ENCODE peak calls at places on chromosomes 5 and 9, in ten cellular contexts. B is body of pancreas; O is small intestine; L is CD4-positive, alpha-beta T cell; Z is esophagus muscularis mucosa; K is RWPE2; P is pancreas; V is mesenchymal stem cell; D is H9; S is CD8-positive, alpha-beta T cell. Q is an unnamed sample.

GRCh38 chr5:117955831-117956230 is 1032.5 kb downstream of the DTWD2 start:
- DNase-seq in B (no peak), O (no peak), L (no peak), Z (no peak), K (no peak), P (no peak), V (no peak), D (no peak), S (no peak), Q (no peak)

GRCh38 chr5:110038297-110038997 is 348.7 kb downstream of the MAN2A1 start:
- DNase-seq in B (no peak), O (no peak), L (no peak), Z (no peak), K (no peak), P (no peak), V (no peak), D (no peak), S (no peak), Q (no peak)

GRCh38 chr5:170397059-170397458 is 7.9 kb upstream of the KCNMB1 start:
- DNase-seq in B (no peak), O (no peak), L (no peak), Z (no peak), K (no peak), P (no peak), V (no peak), D (peak), S (no peak), Q (no peak)

GRCh38 chr9:19085295-19085694 is 17.4 kb downstream of the HAUS6 start:
- DNase-seq in B (no peak), O (peak), L (no peak), Z (no peak), K (no peak), P (no peak), V (peak), D (no peak), S (no peak), Q (no peak)

GRCh38 chr9:34606908-34607307 is 5.0 kb downstream of the RPP25L start:
- DNase-seq in B (no peak), O (peak), L (no peak), Z (no peak), K (no peak), P (no peak), V (no peak), D (no peak), S (no peak), Q (no peak)

GRCh38 chr9:107251756-107252322 is 31.2 kb upstream of the RAD23B start:
- DNase-seq in B (peak), O (peak), L (no peak), Z (no peak), K (no peak), P (peak), V (peak), D (no peak), S (no peak), Q (no peak)

GRCh38 chr5:75670571-75670970 is 46.7 kb downstream of the POC5 start:
- DNase-seq in B (no peak), O (no peak), L (no peak), Z (no peak), K (no peak), P (no peak), V (no peak), D (no peak), S (no peak), Q (no peak)

GRCh38 chr9:70484232-70485130 is 70.0 kb upstream of the KLF9 start:
- DNase-seq in B (peak), O (peak), L (no peak), Z (no peak), K (no peak), P (peak), V (peak), D (peak), S (no peak), Q (no peak)

GRCh38 chr5:125349432-125349831 is 603.0 kb upstream of the ZNF608 start:
- DNase-seq in B (no peak), O (no peak), L (no peak), Z (no peak), K (no peak), P (no peak), V (peak), D (no peak), S (no peak), Q (no peak)

GRCh38 chr9:8315211-8315610 is 515.6 kb upstream of the DMAC1 start:
- DNase-seq in B (no peak), O (no peak), L (no peak), Z (no peak), K (no peak), P (no peak), V (no peak), D (no peak), S (no peak), Q (no peak)

GRCh38 chr5:148125641-148126040 is 42.7 kb upstream of the SPINK14 start:
- DNase-seq in B (no peak), O (no peak), L (no peak), Z (no peak), K (no peak), P (no peak), V (peak), D (no peak), S (no peak), Q (no peak)

GRCh38 chr5:38373733-38374132 is 115.4 kb downstream of the EGFLAM start:
- DNase-seq in B (no peak), O (no peak), L (no peak), Z (no peak), K (no peak), P (no peak), V (no peak), D (no peak), S (no peak), Q (no peak)

GRCh38 chr5:177458912-177459350 is 12.3 kb downstream of the PRR7 start:
- DNase-seq in B (no peak), O (no peak), L (no peak), Z (no peak), K (no peak), P (no peak), V (peak), D (no peak), S (no peak), Q (no peak)

GRCh38 chr9:119963258-119963797 is 594.1 kb upstream of the BRINP1 start:
- DNase-seq in B (peak), O (no peak), L (no peak), Z (no peak), K (no peak), P (peak), V (peak), D (peak), S (no peak), Q (peak)

GRCh38 chr9:119955276-119955675 is 586.0 kb upstream of the BRINP1 start:
- DNase-seq in B (no peak), O (no peak), L (no peak), Z (no peak), K (no peak), P (no peak), V (no peak), D (no peak), S (no peak), Q (no peak)

GRCh38 chr9:119963798-119964372 is 594.6 kb upstream of the BRINP1 start:
- DNase-seq in B (peak), O (no peak), L (no peak), Z (no peak), K (no peak), P (peak), V (peak), D (peak), S (no peak), Q (peak)

GRCh38 chr9:119961774-119962408 is 592.7 kb upstream of the BRINP1 start:
- DNase-seq in B (peak), O (peak), L (no peak), Z (no peak), K (no peak), P (peak), V (peak), D (peak), S (no peak), Q (no peak)

DNA sequence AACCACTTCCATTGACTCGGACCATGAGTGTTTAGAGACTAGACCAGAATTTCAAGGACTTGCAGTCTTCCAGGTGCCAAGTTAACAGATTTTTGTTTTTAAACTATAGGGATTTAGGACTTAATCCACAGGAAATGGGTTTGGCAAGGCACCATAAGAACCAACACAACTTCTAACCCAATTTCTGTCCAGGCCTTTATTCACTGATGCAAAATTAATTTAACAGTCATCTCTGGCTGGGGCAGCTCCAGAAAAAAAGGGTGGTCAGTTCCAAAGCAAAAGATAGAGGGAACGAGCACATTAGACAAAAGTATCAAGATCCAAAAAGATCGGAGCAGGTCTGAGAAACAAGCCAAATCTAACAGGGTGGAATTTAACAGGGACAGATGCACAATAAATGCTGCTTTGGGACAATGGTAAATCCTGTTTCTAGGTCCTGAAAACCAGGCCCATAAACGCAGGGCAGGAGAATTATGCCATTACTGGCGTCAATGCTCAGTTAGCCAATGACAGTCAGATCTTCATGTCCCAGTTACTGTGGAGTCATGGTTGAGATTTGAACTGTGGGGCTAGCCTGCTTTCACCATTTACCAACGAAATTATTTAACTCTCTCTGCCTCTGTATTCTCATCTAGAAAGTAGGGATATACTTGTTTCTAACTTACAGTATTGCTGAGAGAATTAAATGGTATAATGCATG is 590.8 kb upstream of the BRINP1 start:
- DNase-seq in B (no peak), O (no peak), L (no peak), Z (no peak), K (no peak), P (no peak), V (no peak), D (no peak), S (no peak), Q (no peak)
- H3K27ac ChIP-seq in B (no peak), O (no peak), L (no peak), Z (no peak), K (no peak), P (no peak), V (no peak), D (no peak), S (no peak), Q (no peak)

GRCh38 chr5:56711191-56711590 is 104.2 kb upstream of the MAP3K1 start:
- DNase-seq in B (no peak), O (no peak), L (no peak), Z (no peak), K (no peak), P (no peak), V (peak), D (no peak), S (no peak), Q (no peak)
- H3K27ac ChIP-seq in B (no peak), O (no peak), L (no peak), Z (no peak), K (no peak), P (no peak), V (no peak), D (no peak), S (no peak), Q (no peak)

GRCh38 chr9:696332-697090 is 145.0 kb upstream of the DMRT1 start:
- DNase-seq in B (peak), O (no peak), L (no peak), Z (no peak), K (no peak), P (no peak), V (peak), D (no peak), S (no peak), Q (no peak)

GRCh38 chr9:694499-695154 is 146.9 kb upstream of the DMRT1 start:
- DNase-seq in B (no peak), O (no peak), L (no peak), Z (no peak), K (peak), P (no peak), V (peak), D (no peak), S (no peak), Q (no peak)

GRCh38 chr9:692636-693459 is 148.6 kb upstream of the DMRT1 start:
- DNase-seq in B (no peak), O (peak), L (no peak), Z (peak), K (no peak), P (no peak), V (no peak), D (no peak), S (no peak), Q (no peak)

GRCh38 chr9:693460-694390 is 147.8 kb upstream of the DMRT1 start:
- DNase-seq in B (peak), O (peak), L (no peak), Z (no peak), K (no peak), P (no peak), V (peak), D (no peak), S (no peak), Q (no peak)

DNA sequence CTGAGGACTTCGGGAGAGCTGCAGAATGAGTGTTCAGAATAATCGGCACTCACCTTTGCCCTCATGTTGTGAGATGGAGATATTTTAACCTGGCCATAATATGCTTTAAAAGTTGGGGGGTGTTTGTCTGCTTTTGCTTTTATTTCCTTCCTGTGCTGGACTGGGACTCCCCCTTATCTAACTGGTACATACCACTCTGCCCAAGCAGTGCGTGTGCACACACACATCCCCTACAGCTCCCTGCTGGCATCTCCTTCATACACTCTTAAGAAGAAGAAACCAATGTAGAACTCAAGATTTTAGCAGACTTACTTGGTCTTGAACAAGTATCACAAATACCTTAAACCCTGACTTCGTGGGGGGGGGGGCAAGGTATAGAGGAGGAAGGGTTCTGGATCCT is 146.2 kb upstream of the DMRT1 start:
- DNase-seq in B (no peak), O (no peak), L (no peak), Z (no peak), K (no peak), P (no peak), V (no peak), D (no peak), S (no peak), Q (no peak)
- H3K27ac ChIP-seq in B (peak), O (no peak), L (no peak), Z (peak), K (peak), P (peak), V (peak), D (no peak), S (no peak), Q (peak)

GRCh38 chr5:7852988-7853387 is 2.1 kb upstream of the CFAP90 start:
- DNase-seq in B (no peak), O (no peak), L (no peak), Z (peak), K (no peak), P (no peak), V (no peak), D (no peak), S (no peak), Q (no peak)

GRCh38 chr5:7850533-7851239 is at the start of gene CFAP90:
- DNase-seq in B (peak), O (peak), L (peak), Z (peak), K (no peak), P (peak), V (peak), D (peak), S (no peak), Q (peak)

GRCh38 chr5:7852542-7852941 is 1.6 kb upstream of the CFAP90 start:
- DNase-seq in B (no peak), O (no peak), L (no peak), Z (no peak), K (no peak), P (no peak), V (peak), D (no peak), S (no peak), Q (no peak)

GRCh38 chr5:7851240-7851592 is 283 bp upstream of the CFAP90 start:
- DNase-seq in B (no peak), O (no peak), L (no peak), Z (peak), K (no peak), P (no peak), V (no peak), D (no peak), S (no peak), Q (no peak)

DNA sequence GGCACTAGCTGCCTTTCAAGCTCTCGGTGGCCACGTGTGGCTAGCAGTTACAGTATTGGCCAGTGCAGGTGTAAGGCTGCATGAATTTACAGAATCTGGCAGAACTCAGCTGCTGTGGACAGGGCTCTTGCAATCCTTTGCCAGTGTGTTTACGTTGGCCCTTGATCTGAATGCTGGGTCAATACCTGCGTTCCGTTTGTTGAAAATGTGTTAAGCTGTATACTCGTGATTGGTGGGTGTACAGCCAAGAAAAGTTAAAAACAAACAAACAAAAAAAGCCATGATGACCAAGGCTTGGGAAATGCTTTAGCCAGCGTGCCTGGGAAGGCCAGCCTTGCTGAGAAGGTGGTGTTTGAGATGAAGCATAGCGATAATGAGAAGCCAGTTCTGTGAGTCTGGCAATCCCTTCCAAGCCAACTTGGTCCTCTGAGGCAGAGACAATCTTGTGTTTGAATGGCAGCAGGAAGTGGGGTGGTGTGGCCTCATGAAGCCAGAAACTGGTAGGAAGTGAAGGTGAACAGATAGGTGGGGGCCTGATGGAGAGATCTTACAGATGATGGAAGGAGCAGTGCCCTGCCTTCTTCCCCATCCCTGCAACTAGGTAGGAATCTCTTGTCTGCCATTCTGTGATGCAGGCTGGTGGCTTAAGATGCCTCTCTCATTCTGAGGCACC is 820 bp upstream of the CFAP90 start:
- DNase-seq in B (peak), O (no peak), L (no peak), Z (peak), K (no peak), P (peak), V (no peak), D (no peak), S (no peak), Q (no peak)
- H3K27ac ChIP-seq in B (peak), O (no peak), L (no peak), Z (no peak), K (no peak), P (peak), V (no peak), D (no peak), S (no peak), Q (no peak)

DNA sequence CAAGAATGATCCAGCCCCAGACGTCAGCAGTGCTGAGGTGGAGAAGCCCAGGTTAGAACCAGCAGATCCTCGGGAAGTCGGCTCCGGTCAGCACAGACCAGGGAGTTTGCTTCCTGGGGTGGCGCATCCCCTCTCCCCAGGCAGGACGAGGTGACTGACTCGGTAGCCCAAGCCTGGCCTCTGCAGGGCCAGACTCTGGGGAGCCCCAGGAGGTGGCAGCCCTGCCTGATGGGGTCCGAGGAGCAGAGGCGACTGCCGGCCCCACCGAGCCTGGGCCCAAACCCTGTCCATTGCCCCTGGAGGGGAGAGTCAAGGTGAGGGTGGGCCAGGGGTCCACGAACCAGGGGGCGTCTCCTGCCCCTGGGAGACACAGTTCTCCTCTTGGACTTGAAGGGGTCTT is 52.9 kb upstream of the SARDH start:
- DNase-seq in B (no peak), O (no peak), L (no peak), Z (no peak), K (no peak), P (no peak), V (no peak), D (no peak), S (no peak), Q (no peak)
- H3K27ac ChIP-seq in B (no peak), O (no peak), L (no peak), Z (no peak), K (no peak), P (no peak), V (no peak), D (no peak), S (no peak), Q (no peak)

DNA sequence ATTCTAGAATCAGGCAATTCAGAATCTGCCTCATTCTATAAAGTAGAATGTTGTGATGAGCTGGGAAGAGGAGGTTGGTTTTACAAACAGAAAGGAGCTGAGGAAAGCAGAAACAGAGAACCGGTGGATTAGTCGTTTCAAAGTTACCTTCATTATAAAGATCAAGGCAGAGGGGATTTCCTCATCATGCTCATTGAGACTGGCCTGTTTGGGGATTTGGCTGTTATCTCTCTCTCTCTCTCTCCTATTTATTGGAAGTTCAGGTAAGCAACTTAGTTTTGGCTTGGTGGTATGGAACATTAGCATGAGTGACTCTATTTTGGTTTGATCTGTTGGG is 134.0 kb downstream of the GCNT1 start:
- DNase-seq in B (no peak), O (no peak), L (no peak), Z (no peak), K (no peak), P (no peak), V (no peak), D (no peak), S (no peak), Q (no peak)
- H3K27ac ChIP-seq in B (no peak), O (no peak), L (no peak), Z (no peak), K (no peak), P (no peak), V (no peak), D (no peak), S (no peak), Q (no peak)

GRCh38 chr5:179873711-179874110 is 15.1 kb upstream of the MRNIP start:
- DNase-seq in B (no peak), O (no peak), L (no peak), Z (no peak), K (no peak), P (no peak), V (no peak), D (no peak), S (no peak), Q (no peak)

GRCh38 chr5:179872356-179873160 is 13.9 kb upstream of the MRNIP start:
- DNase-seq in B (no peak), O (no peak), L (no peak), Z (no peak), K (no peak), P (no peak), V (no peak), D (no peak), S (no peak), Q (no peak)

GRCh38 chr5:179874536-179875292 is 16.1 kb upstream of the MRNIP start:
- DNase-seq in B (no peak), O (no peak), L (no peak), Z (no peak), K (peak), P (no peak), V (no peak), D (no peak), S (no peak), Q (peak)

GRCh38 chr5:179874136-179874535 is 15.5 kb upstream of the MRNIP start:
- DNase-seq in B (no peak), O (no peak), L (no peak), Z (no peak), K (no peak), P (no peak), V (no peak), D (no peak), S (no peak), Q (no peak)

DNA sequence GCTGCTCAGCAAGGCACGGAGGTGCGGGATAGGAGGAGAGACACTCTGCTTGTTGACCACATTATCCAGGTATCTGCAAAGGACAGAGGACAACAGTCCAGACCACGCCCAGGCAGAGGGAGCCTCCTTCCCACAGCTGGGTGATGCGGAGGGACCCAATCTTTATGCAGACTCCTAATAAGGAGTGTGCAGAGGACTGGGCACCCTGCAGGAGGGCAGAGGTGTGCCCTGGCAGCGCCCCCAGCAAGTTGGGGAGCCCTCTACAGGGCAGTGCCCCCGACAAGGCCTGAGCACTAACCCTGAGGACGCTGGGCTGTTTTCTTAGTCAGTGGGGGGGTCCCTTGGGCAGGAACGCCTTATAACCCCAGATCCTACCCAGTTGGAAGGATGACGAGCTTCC is 14.6 kb upstream of the MRNIP start:
- DNase-seq in B (no peak), O (no peak), L (no peak), Z (no peak), K (no peak), P (no peak), V (no peak), D (no peak), S (no peak), Q (peak)
- H3K27ac ChIP-seq in B (no peak), O (no peak), L (no peak), Z (no peak), K (no peak), P (no peak), V (no peak), D (no peak), S (no peak), Q (no peak)

GRCh38 chr5:34916518-34916917 is 1.0 kb downstream of the BRIX1 start:
- DNase-seq in B (no peak), O (no peak), L (no peak), Z (no peak), K (no peak), P (no peak), V (no peak), D (no peak), S (no peak), Q (no peak)
- H3K27ac ChIP-seq in B (no peak), O (no peak), L (peak), Z (peak), K (peak), P (no peak), V (no peak), D (no peak), S (peak), Q (no peak)